ENCODE peak calls at places on chromosome 22, in six cellular contexts. One of them, this sample, is unnamed.

GRCh38 chr22:27994481-27995331 is 75.7 kb upstream of the PITPNB start:
- DNase-seq in CD4-positive, CD25-positive, alpha-beta regulatory T cell: no peak
- DNase-seq in effector memory CD8-positive, alpha-beta T cell: no peak
- DNase-seq in BE2C: peak; percentile 3
- DNase-seq in mesendoderm: no peak
- DNase-seq in stimulated activated CD8-positive, alpha-beta memory T cell treated with anti-CD3 and anti-CD28 coated beads, Interleukin-4, amount 100 ng/mL, for 4 hours: no peak
- DNase-seq in this sample: no peak

GRCh38 chr22:37566903-37567798 is 6.9 kb downstream of the CDC42EP1 start:
- DNase-seq in CD4-positive, CD25-positive, alpha-beta regulatory T cell: peak; percentile 84
- DNase-seq in effector memory CD8-positive, alpha-beta T cell: peak; percentile 93
- DNase-seq in BE2C: peak; percentile 87
- DNase-seq in mesendoderm: peak; percentile 85
- DNase-seq in stimulated activated CD8-positive, alpha-beta memory T cell treated with anti-CD3 and anti-CD28 coated beads, Interleukin-4, amount 100 ng/mL, for 4 hours: peak; percentile 86
- DNase-seq in this sample: peak; percentile 98

GRCh38 chr22:46803031-46803880 is 40.8 kb downstream of the TBC1D22A start:
- DNase-seq in CD4-positive, CD25-positive, alpha-beta regulatory T cell: peak; percentile 71
- DNase-seq in effector memory CD8-positive, alpha-beta T cell: peak; percentile 72
- DNase-seq in BE2C: peak; percentile 60
- DNase-seq in mesendoderm: peak; percentile 72
- DNase-seq in stimulated activated CD8-positive, alpha-beta memory T cell treated with anti-CD3 and anti-CD28 coated beads, Interleukin-4, amount 100 ng/mL, for 4 hours: peak; percentile 46
- DNase-seq in this sample: peak; percentile 67

GRCh38 chr22:42347281-42347824 is 76.9 kb upstream of the TCF20 start:
- DNase-seq in CD4-positive, CD25-positive, alpha-beta regulatory T cell: no peak
- DNase-seq in effector memory CD8-positive, alpha-beta T cell: no peak
- DNase-seq in BE2C: peak; percentile 65
- DNase-seq in mesendoderm: no peak
- DNase-seq in stimulated activated CD8-positive, alpha-beta memory T cell treated with anti-CD3 and anti-CD28 coated beads, Interleukin-4, amount 100 ng/mL, for 4 hours: no peak
- DNase-seq in this sample: no peak

GRCh38 chr22:19182472-19183157 is 4.1 kb upstream of the SLC25A1 start:
- DNase-seq in CD4-positive, CD25-positive, alpha-beta regulatory T cell: no peak
- DNase-seq in effector memory CD8-positive, alpha-beta T cell: no peak
- DNase-seq in BE2C: no peak
- DNase-seq in mesendoderm: no peak
- DNase-seq in stimulated activated CD8-positive, alpha-beta memory T cell treated with anti-CD3 and anti-CD28 coated beads, Interleukin-4, amount 100 ng/mL, for 4 hours: no peak
- DNase-seq in this sample: no peak

GRCh38 chr22:46220921-46221320 is 29.2 kb downstream of the CDPF1 start:
- DNase-seq in CD4-positive, CD25-positive, alpha-beta regulatory T cell: no peak
- DNase-seq in effector memory CD8-positive, alpha-beta T cell: no peak
- DNase-seq in BE2C: no peak
- DNase-seq in mesendoderm: no peak
- DNase-seq in stimulated activated CD8-positive, alpha-beta memory T cell treated with anti-CD3 and anti-CD28 coated beads, Interleukin-4, amount 100 ng/mL, for 4 hours: no peak
- DNase-seq in this sample: no peak

GRCh38 chr22:41286639-41287091 is 678 bp upstream of the RANGAP1 start:
- DNase-seq in CD4-positive, CD25-positive, alpha-beta regulatory T cell: no peak
- DNase-seq in effector memory CD8-positive, alpha-beta T cell: no peak
- DNase-seq in BE2C: peak; percentile 32
- DNase-seq in mesendoderm: no peak
- DNase-seq in stimulated activated CD8-positive, alpha-beta memory T cell treated with anti-CD3 and anti-CD28 coated beads, Interleukin-4, amount 100 ng/mL, for 4 hours: no peak
- DNase-seq in this sample: no peak

GRCh38 chr22:44438056-44438455 is 60.0 kb downstream of the RTL6 start:
- DNase-seq in CD4-positive, CD25-positive, alpha-beta regulatory T cell: no peak
- DNase-seq in effector memory CD8-positive, alpha-beta T cell: no peak
- DNase-seq in BE2C: no peak
- DNase-seq in mesendoderm: peak; percentile 48
- DNase-seq in stimulated activated CD8-positive, alpha-beta memory T cell treated with anti-CD3 and anti-CD28 coated beads, Interleukin-4, amount 100 ng/mL, for 4 hours: no peak
- DNase-seq in this sample: no peak

GRCh38 chr22:49368221-49368975 is 459.3 kb downstream of the BRD1 start:
- DNase-seq in CD4-positive, CD25-positive, alpha-beta regulatory T cell: no peak
- DNase-seq in effector memory CD8-positive, alpha-beta T cell: no peak
- DNase-seq in BE2C: no peak
- DNase-seq in mesendoderm: no peak
- DNase-seq in stimulated activated CD8-positive, alpha-beta memory T cell treated with anti-CD3 and anti-CD28 coated beads, Interleukin-4, amount 100 ng/mL, for 4 hours: no peak
- DNase-seq in this sample: no peak

This sample was measured in pancreas.